ENCODE peak calls at places on chromosomes 6 and 20, in nine cellular contexts. B is NCI-H69; Q is activated T-cell treated with anti-CD3 and anti-CD28 coated beads for 1 hour; A is GM19239; E is stimulated activated CD8-positive, alpha-beta memory T cell treated with anti-CD3 and anti-CD28 coated beads, Interleukin-4, amount 100 ng/mL, for 1 hour; K is germinal center; U is non-pigmented ciliary epithelial cell; O is RWPE1; I is fibroblast of gingiva. R is an unnamed sample.

GRCh38 chr6:127518710-127519468 is at the start of gene MTCL3:
- DNase-seq in I (peak), O (no peak), B (peak), E (no peak), U (no peak), Q (no peak), K (no peak), A (no peak), R (no peak)

GRCh38 chr6:105035299-105035698 is 78.4 kb downstream of the LIN28B start:
- DNase-seq in A (no peak), Q (no peak), K (no peak), U (no peak), O (no peak), E (no peak), B (peak), I (no peak), R (no peak)

GRCh38 chr20:61938839-61939690 is 126.6 kb downstream of the TAF4 start:
- DNase-seq in O (no peak), K (no peak), I (no peak), U (no peak), A (no peak), E (no peak), B (no peak), Q (no peak), R (no peak)

GRCh38 chr20:62122659-62123449 is 579 bp downstream of the LSM14B start:
- DNase-seq in Q (peak), A (peak), I (peak), K (peak), B (peak), E (no peak), U (no peak), O (peak), R (peak)

GRCh38 chr20:137668-138131 is 4.7 kb upstream of the DEFB126 start:
- DNase-seq in O (no peak), E (no peak), U (no peak), B (peak), Q (no peak), K (no peak), I (no peak), A (no peak), R (no peak)

GRCh38 chr6:112833546-112834215 is 486.6 kb downstream of the RFPL4B start:
- DNase-seq in A (no peak), O (no peak), I (peak), K (no peak), E (no peak), Q (no peak), U (no peak), B (peak), R (no peak)

GRCh38 chr20:23084845-23085355 is 1.2 kb downstream of the CD93 start:
- DNase-seq in E (no peak), A (no peak), I (no peak), O (no peak), B (no peak), U (no peak), K (no peak), Q (no peak), R (no peak)

GRCh38 chr6:15430947-15431405 is 185.1 kb downstream of the JARID2 start:
- DNase-seq in Q (no peak), B (peak), I (peak), A (no peak), K (no peak), O (no peak), E (no peak), U (no peak), R (no peak)

GRCh38 chr20:59291740-59292139 is 8.7 kb upstream of the EDN3 start:
- DNase-seq in E (no peak), A (no peak), K (no peak), U (no peak), O (peak), I (no peak), B (peak), Q (no peak), R (no peak)

GRCh38 chr6:94623586-94623985 is 953.7 kb upstream of the MANEA start:
- DNase-seq in B (peak), O (no peak), E (no peak), K (no peak), I (no peak), U (no peak), A (no peak), Q (no peak), R (no peak)

GRCh38 chr20:5044075-5044620 is 42.8 kb upstream of the SLC23A2 start:
- DNase-seq in I (no peak), A (no peak), K (peak), Q (no peak), B (peak), E (no peak), U (no peak), O (no peak), R (no peak)

GRCh38 chr6:4358414-4359107 is 223.2 kb upstream of the ECI2 start:
- DNase-seq in E (no peak), K (no peak), I (peak), B (peak), A (no peak), O (peak), U (peak), Q (no peak), R (no peak)

GRCh38 chr6:142132625-142133024 is at the start of gene GJE1:
- DNase-seq in Q (no peak), E (no peak), B (no peak), U (no peak), A (no peak), I (no peak), O (no peak), K (no peak), R (no peak)

GRCh38 chr6:164897523-164898094 is 411.8 kb downstream of the C6orf118 start:
- DNase-seq in I (no peak), A (no peak), U (no peak), K (no peak), E (no peak), Q (no peak), O (no peak), B (peak), R (no peak)

GRCh38 chr6:42963179-42963854 is 2.8 kb downstream of the GNMT start:
- DNase-seq in I (no peak), O (no peak), Q (no peak), U (no peak), A (no peak), K (no peak), B (no peak), E (no peak), R (no peak)

GRCh38 chr20:8043687-8044278 is 24.2 kb upstream of the TMX4 start:
- DNase-seq in U (no peak), O (peak), Q (no peak), A (no peak), K (peak), B (peak), E (no peak), I (peak), R (peak)

GRCh38 chr6:130906736-130907381 is 79.7 kb downstream of the SMLR1 start:
- DNase-seq in I (peak), U (no peak), K (no peak), Q (no peak), O (peak), A (no peak), B (no peak), E (no peak), R (no peak)

GRCh38 chr6:35764238-35764896 is 12.0 kb upstream of the CLPSL2 start:
- DNase-seq in K (no peak), E (no peak), A (no peak), Q (no peak), O (no peak), B (peak), I (no peak), U (no peak), R (no peak)

GRCh38 chr6:52392944-52393343 is 27.2 kb upstream of the EFHC1 start:
- DNase-seq in Q (no peak), B (no peak), I (no peak), E (no peak), A (no peak), K (no peak), U (no peak), O (no peak), R (no peak)

GRCh38 chr20:58094160-58094559 is 134.3 kb downstream of the ANKRD60 start:
- DNase-seq in A (no peak), I (no peak), Q (no peak), B (no peak), U (no peak), O (no peak), K (no peak), E (no peak), R (no peak)